ENCODE peak calls at places on chromosomes 4 and X, in eight cellular contexts. Q is A549, U is OCI-LY7, S is aorta, L is fibroblast of pulmonary artery, V is fibroblast of mammary gland, F is adipocyte, D is suprapubic skin. H is an unnamed sample.

GRCh38 chrX:26845051-26845450 is 618.1 kb downstream of the PPP4R3C start:
- DNase-seq in Q (no peak), U (no peak), S (no peak), L (peak), V (peak), F (no peak), D (no peak), H (no peak)

GRCh38 chrX:106249706-106250379 is 81.7 kb downstream of the PWWP3B start:
- DNase-seq in Q (no peak), U (no peak), S (no peak), L (peak), V (peak), F (no peak), D (no peak), H (no peak)

GRCh38 chr4:26891054-26891453 is 30.4 kb downstream of the STIM2 start:
- DNase-seq in Q (no peak), U (no peak), S (no peak), L (no peak), V (no peak), F (no peak), D (no peak), H (no peak)

GRCh38 chr4:141142423-141142822 is 9.2 kb upstream of the RNF150 start:
- DNase-seq in Q (no peak), U (no peak), S (no peak), L (no peak), V (no peak), F (no peak), D (no peak), H (no peak)

GRCh38 chrX:85243761-85244410 is at the start of the genes SATL1 and ZNF711:
- DNase-seq in Q (peak), U (peak), S (peak), L (peak), V (peak), F (peak), D (peak), H (no peak)

GRCh38 chrX:16870095-16870860 is at the start of gene RBBP7:
- DNase-seq in Q (peak), U (peak), S (peak), L (peak), V (peak), F (peak), D (peak), H (peak)

GRCh38 chrX:123803331-123803983 is 56.4 kb upstream of the XIAP start:
- DNase-seq in Q (peak), U (peak), S (no peak), L (peak), V (peak), F (peak), D (no peak), H (no peak)

GRCh38 chr4:63316633-63317032 is 1092.6 kb downstream of the TECRL start:
- DNase-seq in Q (no peak), U (no peak), S (no peak), L (no peak), V (no peak), F (no peak), D (no peak), H (no peak)

GRCh38 chr4:8278009-8278395 is 8.4 kb downstream of the HTRA3 start:
- DNase-seq in Q (no peak), U (no peak), S (peak), L (peak), V (peak), F (peak), D (peak), H (no peak)

GRCh38 chr4:108037884-108038283 is 48.2 kb downstream of the HADH start:
- DNase-seq in Q (no peak), U (no peak), S (no peak), L (no peak), V (no peak), F (no peak), D (no peak), H (no peak)

GRCh38 chr4:108035691-108036090 is 46.0 kb downstream of the HADH start:
- DNase-seq in Q (no peak), U (peak), S (no peak), L (no peak), V (no peak), F (no peak), D (no peak), H (no peak)

GRCh38 chr4:108033348-108033747 is 43.7 kb downstream of the HADH start:
- DNase-seq in Q (no peak), U (peak), S (no peak), L (no peak), V (no peak), F (no peak), D (no peak), H (no peak)

GRCh38 chr4:108034560-108034959 is 44.9 kb downstream of the HADH start:
- DNase-seq in Q (no peak), U (peak), S (no peak), L (no peak), V (no peak), F (no peak), D (no peak), H (no peak)

DNA sequence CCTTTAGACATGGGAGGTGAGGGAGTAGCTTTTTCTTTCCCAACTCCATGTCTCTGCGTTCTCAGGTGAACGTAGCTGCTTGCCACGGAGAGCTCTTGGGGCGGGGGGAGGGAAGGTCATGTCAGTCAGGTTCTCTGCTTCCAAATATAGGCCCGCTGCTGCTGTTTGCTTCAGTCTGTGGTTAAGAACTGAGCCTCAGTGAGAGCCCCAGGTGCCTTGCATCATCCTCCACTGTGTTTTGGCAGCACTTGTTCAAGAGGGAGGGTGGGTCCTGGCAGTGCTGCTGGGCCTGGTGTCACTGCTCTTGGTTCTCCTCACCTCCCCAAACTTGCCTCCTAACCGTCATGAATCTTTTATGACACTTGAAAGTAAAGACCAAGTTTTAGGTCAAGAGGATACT is 46.6 kb downstream of the HADH start:
- DNase-seq in Q (no peak), U (peak), S (no peak), L (no peak), V (no peak), F (no peak), D (no peak), H (no peak)
- H3K4me3 ChIP-seq in Q (no peak), U (peak), S (no peak), L (no peak), V (no peak), F (no peak), D (no peak), H (no peak)

GRCh38 chr4:110611968-110612447 is 10.9 kb downstream of the PITX2 start:
- DNase-seq in Q (no peak), U (no peak), S (no peak), L (no peak), V (no peak), F (no peak), D (no peak), H (no peak)
- H3K4me3 ChIP-seq in Q (no peak), U (no peak), S (peak), L (no peak), V (peak), F (peak), D (peak), H (peak)

DNA sequence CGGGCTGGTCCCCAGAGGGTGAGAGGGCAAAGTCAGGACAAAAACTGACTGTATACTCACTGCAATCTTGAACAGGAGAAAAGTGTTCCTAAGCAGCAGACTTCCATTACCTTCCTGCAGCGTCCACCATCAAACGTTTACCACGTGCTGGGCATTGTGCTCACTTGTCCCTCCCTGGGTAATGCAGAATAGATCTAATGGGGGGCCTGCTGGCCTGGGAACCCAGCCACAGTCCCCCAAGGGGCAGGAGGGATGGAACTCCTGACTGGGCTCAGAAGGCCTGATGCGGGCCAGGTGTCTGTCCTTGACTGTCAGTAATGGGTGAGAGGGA is 37.6 kb upstream of the FAM156A start:
- DNase-seq in Q (no peak), U (no peak), S (no peak), L (no peak), V (no peak), F (no peak), D (no peak), H (no peak)
- H3K4me3 ChIP-seq in Q (peak), U (peak), S (no peak), L (peak), V (peak), F (peak), D (peak), H (peak)

GRCh38 chr4:5888222-5888701 is 4.6 kb downstream of the CRMP1 start:
- DNase-seq in Q (no peak), U (no peak), S (no peak), L (no peak), V (no peak), F (peak), D (no peak), H (no peak)
- H3K4me3 ChIP-seq in Q (peak), U (no peak), S (peak), L (no peak), V (no peak), F (no peak), D (peak), H (peak)

GRCh38 chrX:136147320-136147901 is at the start of gene FHL1:
- DNase-seq in Q (no peak), U (peak), S (peak), L (peak), V (no peak), F (peak), D (peak), H (peak)
- H3K4me3 ChIP-seq in Q (peak), U (peak), S (peak), L (peak), V (peak), F (peak), D (peak), H (peak)

DNA sequence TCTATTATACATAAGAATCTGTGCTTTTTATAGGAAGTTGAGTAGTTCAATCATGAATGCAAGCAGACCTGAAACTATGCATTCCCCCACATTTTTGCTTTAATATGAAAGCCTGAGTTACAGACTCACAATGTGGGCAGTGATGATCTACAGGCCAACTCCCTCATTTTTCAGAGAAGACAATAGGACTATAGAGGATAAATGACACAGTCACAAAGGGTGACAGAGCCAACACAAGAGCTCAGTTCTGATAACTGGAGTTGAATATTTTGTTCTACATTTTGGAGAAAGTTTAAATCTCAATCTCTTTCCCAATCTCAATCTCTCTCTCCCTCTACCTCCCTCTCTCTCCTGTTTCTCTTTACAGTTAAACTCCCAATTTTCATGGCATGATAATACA is 27.0 kb downstream of the MBNL3 start:
- DNase-seq in Q (no peak), U (no peak), S (no peak), L (no peak), V (no peak), F (no peak), D (no peak), H (no peak)
- H3K4me3 ChIP-seq in Q (no peak), U (no peak), S (no peak), L (no peak), V (no peak), F (no peak), D (no peak), H (no peak)

H was measured in coronary artery.